ENCODE peak calls at places on chromosomes 6 and 20, in eight cellular contexts. L, Q, R, S, W, K, V and A are unnamed samples. For H3K9me3, the result is how much of the 10 kb centered on the place peaks cover.

GRCh38 chr6:163010145-163010544 is 282.4 kb downstream of the PACRG start:
- DNase-seq in W (no peak), L (no peak), R (no peak), K (no peak), S (no peak), V (no peak), Q (no peak), A (no peak)

GRCh38 chr20:25643735-25644134 is 19.9 kb upstream of the NANP start:
- DNase-seq in Q (no peak), L (no peak), R (no peak), S (no peak), K (no peak), W (no peak), V (no peak), A (no peak)

GRCh38 chr6:22612241-22612640 is 42.9 kb downstream of the HDGFL1 start:
- DNase-seq in Q (no peak), W (no peak), R (no peak), V (no peak), S (no peak), L (no peak), K (no peak), A (no peak)

GRCh38 chr6:49550413-49551125 is at the start of gene C6orf141:
- DNase-seq in W (peak), R (no peak), K (no peak), Q (peak), S (peak), L (no peak), V (peak), A (no peak)

GRCh38 chr20:62025394-62025793 is 40.3 kb downstream of the TAF4 start:
- DNase-seq in R (no peak), K (no peak), S (no peak), Q (no peak), W (no peak), L (no peak), V (peak), A (no peak)

GRCh38 chr20:51500311-51500710 is 42.2 kb downstream of the NFATC2 start:
- DNase-seq in K (no peak), R (peak), S (no peak), Q (no peak), W (no peak), V (peak), L (no peak), A (no peak)

GRCh38 chr6:89035252-89036106 is 45.1 kb upstream of the PNRC1 start:
- DNase-seq in V (peak), K (peak), Q (peak), S (peak), W (peak), L (no peak), R (peak), A (peak)

GRCh38 chr6:165109011-165109410 is 200.4 kb downstream of the C6orf118 start:
- DNase-seq in K (no peak), Q (no peak), R (no peak), L (no peak), S (no peak), W (no peak), V (no peak), A (no peak)

GRCh38 chr6:52598123-52598823 is 21.4 kb upstream of the TRAM2 start:
- DNase-seq in R (peak), W (peak), Q (peak), S (peak), V (peak), L (peak), K (peak), A (peak)

GRCh38 chr20:33442136-33443005 is 1.2 kb downstream of the SNTA1 start:
- DNase-seq in L (no peak), V (no peak), K (no peak), R (no peak), W (no peak), S (no peak), Q (no peak), A (no peak)

GRCh38 chr20:37278966-37279590 is 10.4 kb upstream of the MANBAL start:
- DNase-seq in W (no peak), R (no peak), Q (no peak), V (peak), L (no peak), K (no peak), S (no peak), A (no peak)

GRCh38 chr6:94401311-94401710 is 982.0 kb upstream of the EPHA7 start:
- DNase-seq in V (no peak), Q (no peak), S (no peak), W (no peak), L (no peak), K (no peak), R (no peak), A (no peak)

GRCh38 chr6:160986831-160987230 is 4.7 kb upstream of the MAP3K4 start:
- DNase-seq in Q (no peak), V (no peak), W (no peak), R (no peak), K (no peak), L (no peak), S (no peak), A (no peak)

GRCh38 chr6:54515713-54516112 is 207.5 kb downstream of the TINAG start:
- DNase-seq in S (no peak), Q (no peak), R (no peak), L (no peak), W (no peak), V (no peak), K (no peak), A (no peak)

GRCh38 chr6:141677598-141678211 is 455.0 kb upstream of the GJE1 start:
- DNase-seq in L (no peak), V (peak), S (no peak), Q (no peak), K (no peak), W (no peak), R (no peak), A (peak)

GRCh38 chr6:153092082-153093013 is 38.7 kb downstream of the RGS17 start:
- DNase-seq in Q (no peak), W (no peak), R (no peak), V (peak), L (no peak), S (no peak), K (no peak), A (peak)

GRCh38 chr6:123393333-123393732 is 243.4 kb downstream of the TRDN start:
- DNase-seq in K (no peak), S (no peak), W (no peak), Q (no peak), V (peak), R (no peak), L (no peak), A (no peak)

GRCh38 chr6:148745926-148746325 is 904 bp upstream of the UST start:
- DNase-seq in Q (no peak), L (no peak), W (no peak), K (no peak), V (peak), S (no peak), R (no peak), A (no peak)

GRCh38 chr6:167119680-167120556 is 3.0 kb upstream of the CCR6 start:
- DNase-seq in L (no peak), W (peak), R (peak), V (no peak), Q (no peak), K (no peak), S (no peak), A (no peak)

GRCh38 chr6:136723780-136724179 is 68.5 kb downstream of the MAP3K5 start:
- DNase-seq in K (no peak), Q (no peak), S (no peak), R (no peak), W (no peak), L (no peak), V (no peak), A (no peak)

GRCh38 chr6:112780498-112781096 is 433.5 kb downstream of the RFPL4B start:
- DNase-seq in W (peak), Q (peak), L (no peak), S (peak), V (peak), R (peak), K (peak), A (peak)

GRCh38 chr6:4585682-4586468 is 190.3 kb upstream of the CDYL start:
- DNase-seq in K (no peak), S (no peak), Q (no peak), L (no peak), R (no peak), V (no peak), W (no peak), A (no peak)

GRCh38 chr6:147135211-147135672 is 69.0 kb upstream of the STXBP5 start:
- DNase-seq in V (peak), K (no peak), R (peak), S (no peak), W (no peak), Q (peak), L (no peak), A (no peak)

GRCh38 chr6:139376054-139376355 is 1.6 kb upstream of the CITED2 start:
- DNase-seq in R (peak), L (no peak), S (no peak), W (no peak), Q (no peak), V (no peak), K (no peak), A (no peak)

GRCh38 chr6:133114973-133115372 is 126.2 kb upstream of the EYA4 start:
- DNase-seq in Q (no peak), W (no peak), L (no peak), S (no peak), R (no peak), K (no peak), V (no peak), A (no peak)

GRCh38 chr20:36866681-36867485 is 9.1 kb upstream of the TLDC2 start:
- DNase-seq in R (no peak), K (no peak), S (no peak), Q (no peak), W (no peak), L (no peak), V (peak), A (no peak)

GRCh38 chr6:71419217-71419953 is 130.8 kb downstream of the OGFRL1 start:
- DNase-seq in W (no peak), S (peak), R (no peak), K (no peak), V (peak), Q (no peak), L (no peak), A (no peak)

GRCh38 chr20:37661536-37661935 is 32.3 kb upstream of the CTNNBL1 start:
- DNase-seq in L (no peak), Q (no peak), V (no peak), R (no peak), S (no peak), K (no peak), W (no peak), A (no peak)

GRCh38 chr6:54283877-54284860 is 24.1 kb upstream of the TINAG start:
- DNase-seq in R (no peak), Q (no peak), W (no peak), S (no peak), K (no peak), V (no peak), L (no peak), A (no peak)

GRCh38 chr6:16679050-16679449 is 82.2 kb downstream of the ATXN1 start:
- DNase-seq in W (no peak), R (no peak), L (no peak), S (no peak), V (no peak), K (no peak), Q (no peak), A (no peak)

GRCh38 chr20:33697129-33697528 is 10.9 kb upstream of the E2F1 start:
- DNase-seq in W (no peak), Q (no peak), V (peak), R (no peak), L (no peak), S (no peak), K (no peak), A (no peak)

DNA sequence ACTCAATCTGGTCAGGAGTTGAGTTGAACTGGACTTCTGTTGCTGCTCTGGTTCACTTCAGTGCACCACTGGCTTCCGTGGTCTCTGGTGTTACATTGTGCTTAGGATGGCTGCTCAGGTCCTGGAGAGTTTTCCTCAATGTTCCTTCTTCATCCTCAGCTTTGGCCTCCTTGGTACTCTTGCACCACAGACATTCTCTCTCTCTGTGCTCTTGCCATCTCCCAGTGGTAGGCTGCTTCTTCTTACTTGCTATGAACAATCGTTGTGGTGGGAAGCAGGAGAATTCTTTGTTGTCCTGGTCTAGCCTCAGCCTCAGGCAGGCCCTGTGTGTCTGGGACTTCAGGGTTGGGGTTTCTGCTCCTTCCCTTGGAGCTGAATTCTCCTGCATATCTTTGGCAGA is 14.5 kb upstream of the DUSP22 start:
- DNase-seq in K (no peak), L (no peak), R (no peak), V (no peak), W (no peak), Q (no peak), S (no peak), A (no peak)
- H3K9me3 ChIP-seq in K (under half), L (under half), R (under half), V (under half), W (under half), Q (under half), S (under half), A (under half)

DNA sequence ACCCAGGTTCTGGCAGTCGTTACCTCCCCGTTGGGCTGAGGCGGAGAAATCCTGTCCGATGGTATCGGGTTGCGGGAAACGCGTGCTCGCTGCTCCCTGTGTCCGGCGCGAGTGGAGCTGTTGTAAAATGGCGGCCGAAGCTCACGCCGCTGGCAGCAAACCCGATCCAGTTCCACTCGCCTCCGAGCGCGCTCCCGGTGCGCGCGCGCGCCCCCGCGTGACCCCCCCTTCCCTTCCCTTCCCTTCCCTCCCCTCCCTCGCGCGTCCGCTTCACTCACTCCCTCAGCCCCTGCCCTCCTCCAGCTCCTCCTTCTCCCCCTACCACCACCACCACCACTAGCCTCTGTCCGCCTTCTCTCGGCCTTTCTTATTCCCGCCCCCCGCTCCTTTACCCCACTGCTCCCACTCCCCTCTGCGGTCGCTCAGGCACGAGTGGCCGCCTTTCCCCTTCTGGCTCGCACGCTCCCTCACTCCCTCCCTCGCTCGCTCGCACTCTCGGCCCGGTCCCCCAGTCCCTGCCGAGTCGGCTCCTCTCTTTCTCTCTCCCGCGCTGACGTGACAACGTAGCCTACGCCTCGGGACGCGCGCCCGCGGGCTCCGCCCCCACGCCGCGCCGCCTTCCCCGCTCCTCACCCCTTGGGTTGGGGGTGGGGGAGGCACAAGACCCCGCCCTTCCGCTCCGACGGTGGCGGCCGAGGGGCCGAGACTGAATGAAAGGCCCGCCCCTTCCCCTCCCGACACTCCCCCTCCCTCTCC is at the start of gene SYNCRIP:
- DNase-seq in S (peak), L (peak), Q (peak), W (peak), V (peak), R (peak), K (peak), A (peak)
- H3K4me3 ChIP-seq in S (peak), L (peak), Q (peak), W (peak), V (peak), R (peak), K (peak), A (peak)

DNA sequence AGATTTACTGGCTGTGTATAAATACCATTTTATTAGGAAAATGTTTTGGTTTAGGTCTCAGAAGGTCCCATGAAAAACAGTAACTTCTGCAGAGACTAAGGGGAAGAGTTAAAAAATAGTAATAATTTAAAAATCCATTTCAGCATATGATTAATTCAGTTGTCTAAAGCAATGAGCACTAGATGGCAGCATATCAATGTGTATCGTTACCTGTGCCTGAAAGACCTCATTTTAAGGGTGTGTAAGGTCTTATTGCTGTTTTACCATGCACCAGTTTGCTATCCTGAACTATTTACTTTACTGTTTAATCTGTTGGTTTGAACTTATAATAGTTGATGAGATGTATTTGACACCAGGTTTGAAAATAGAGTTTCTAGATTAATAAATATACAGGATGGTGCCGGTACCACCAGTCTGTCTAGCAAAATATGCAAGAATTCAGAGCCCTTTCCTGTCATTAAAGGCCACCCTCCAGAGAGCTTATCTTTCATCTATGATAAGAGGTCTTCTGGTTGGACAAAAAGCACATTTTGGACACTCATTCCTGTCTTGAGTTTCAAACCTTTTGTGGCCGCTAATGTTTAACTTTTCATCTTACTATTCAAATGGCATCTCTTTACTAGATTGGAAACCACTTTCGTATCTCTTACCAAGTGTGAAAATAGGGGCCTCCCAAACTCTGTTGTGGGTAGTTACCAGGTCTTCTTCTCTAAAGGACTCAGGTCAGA is 8.9 kb upstream of the AHI1 start:
- DNase-seq in S (no peak), V (peak), R (peak), L (no peak), W (no peak), K (no peak), Q (peak), A (no peak)
- H3K27ac ChIP-seq in S (peak), V (no peak), R (no peak), L (no peak), W (peak), K (no peak), Q (peak), A (no peak)

GRCh38 chr6:100456178-100456880 is 8.4 kb downstream of the SIM1 start:
- DNase-seq in R (no peak), L (no peak), S (no peak), V (no peak), K (no peak), Q (no peak), W (no peak), A (no peak)
- H3K9me3 ChIP-seq in R (under half), L (under half), S (under half), V (under half), K (under half), Q (under half), W (under half), A (under half)

GRCh38 chr6:106519460-106520394 is 109.6 kb downstream of the RTN4IP1 start:
- DNase-seq in R (peak), S (no peak), V (peak), L (no peak), Q (peak), W (no peak), K (no peak), A (peak)
- H3K4me3 ChIP-seq in R (no peak), S (no peak), V (peak), L (no peak), Q (no peak), W (no peak), K (no peak), A (no peak)